ENCODE peak calls at places on chromosomes 3 and 15, in seven cellular contexts. One of them, this sample, is unnamed. For H3K4me1, the result is how much of the 10 kb centered on the place peaks cover.

GRCh38 chr15:33636234-33636633 is 325.5 kb downstream of the RYR3 start:
- DNase-seq in hepatocyte: no peak
- DNase-seq in mucosa of descending colon: no peak
- DNase-seq in A673: no peak
- DNase-seq in cardiac muscle cell: no peak
- DNase-seq in ascending aorta: no peak
- DNase-seq in heart right ventricle: no peak
- DNase-seq in this sample: no peak

GRCh38 chr3:5058463-5058862 is 63.6 kb upstream of the ARL8B start:
- DNase-seq in A673: peak
- DNase-seq in heart right ventricle: no peak
- DNase-seq in ascending aorta: no peak
- DNase-seq in cardiac muscle cell: no peak
- DNase-seq in mucosa of descending colon: no peak
- DNase-seq in hepatocyte: peak
- DNase-seq in this sample: no peak

GRCh38 chr15:26179906-26180305 is 316.8 kb upstream of the ATP10A start:
- DNase-seq in mucosa of descending colon: no peak
- DNase-seq in A673: no peak
- DNase-seq in ascending aorta: no peak
- DNase-seq in cardiac muscle cell: peak
- DNase-seq in heart right ventricle: no peak
- DNase-seq in hepatocyte: peak
- DNase-seq in this sample: no peak

GRCh38 chr15:75866916-75867315 is 23.7 kb downstream of the UBE2Q2 start:
- DNase-seq in hepatocyte: no peak
- DNase-seq in mucosa of descending colon: no peak
- DNase-seq in cardiac muscle cell: no peak
- DNase-seq in ascending aorta: no peak
- DNase-seq in A673: no peak
- DNase-seq in heart right ventricle: no peak
- DNase-seq in this sample: no peak

GRCh38 chr3:170751083-170751893 is 118.7 kb downstream of the RPL22L1 start:
- DNase-seq in A673: peak
- DNase-seq in hepatocyte: peak
- DNase-seq in ascending aorta: no peak
- DNase-seq in cardiac muscle cell: no peak
- DNase-seq in heart right ventricle: peak
- DNase-seq in mucosa of descending colon: no peak
- DNase-seq in this sample: peak

GRCh38 chr3:38521391-38521987 is 25.3 kb downstream of the EXOG start:
- DNase-seq in cardiac muscle cell: peak
- DNase-seq in heart right ventricle: no peak
- DNase-seq in hepatocyte: peak
- DNase-seq in mucosa of descending colon: no peak
- DNase-seq in ascending aorta: no peak
- DNase-seq in A673: peak
- DNase-seq in this sample: peak

GRCh38 chr3:52051444-52051843 is 4.9 kb downstream of the DUSP7 start:
- DNase-seq in heart right ventricle: no peak
- DNase-seq in ascending aorta: no peak
- DNase-seq in hepatocyte: no peak
- DNase-seq in mucosa of descending colon: no peak
- DNase-seq in cardiac muscle cell: no peak
- DNase-seq in A673: no peak
- DNase-seq in this sample: no peak

GRCh38 chr3:55294557-55294956 is 192.5 kb downstream of the WNT5A start:
- DNase-seq in hepatocyte: no peak
- DNase-seq in A673: no peak
- DNase-seq in heart right ventricle: no peak
- DNase-seq in mucosa of descending colon: no peak
- DNase-seq in cardiac muscle cell: no peak
- DNase-seq in ascending aorta: no peak
- DNase-seq in this sample: no peak

GRCh38 chr15:95895510-95895909 is 435.0 kb upstream of the NR2F2 start:
- DNase-seq in hepatocyte: no peak
- DNase-seq in ascending aorta: no peak
- DNase-seq in cardiac muscle cell: no peak
- DNase-seq in heart right ventricle: no peak
- DNase-seq in mucosa of descending colon: no peak
- DNase-seq in A673: no peak
- DNase-seq in this sample: no peak

GRCh38 chr15:67882487-67883227 is 42.8 kb upstream of the RNU6-1 start:
- DNase-seq in mucosa of descending colon: no peak
- DNase-seq in ascending aorta: no peak
- DNase-seq in hepatocyte: no peak
- DNase-seq in A673: peak
- DNase-seq in heart right ventricle: no peak
- DNase-seq in cardiac muscle cell: no peak
- DNase-seq in this sample: no peak

GRCh38 chr3:185586644-185586964 is 509 bp downstream of the SENP2 start:
- DNase-seq in A673: no peak
- DNase-seq in hepatocyte: no peak
- DNase-seq in heart right ventricle: no peak
- DNase-seq in mucosa of descending colon: no peak
- DNase-seq in ascending aorta: no peak
- DNase-seq in cardiac muscle cell: no peak
- DNase-seq in this sample: no peak

GRCh38 chr3:127632035-127632434 is 3.0 kb downstream of the PODXL2 start:
- DNase-seq in A673: no peak
- DNase-seq in ascending aorta: no peak
- DNase-seq in cardiac muscle cell: no peak
- DNase-seq in heart right ventricle: no peak
- DNase-seq in mucosa of descending colon: no peak
- DNase-seq in hepatocyte: no peak
- DNase-seq in this sample: no peak

GRCh38 chr3:13524979-13525669 is 23.8 kb upstream of the FBLN2 start:
- DNase-seq in heart right ventricle: no peak
- DNase-seq in hepatocyte: no peak
- DNase-seq in A673: peak
- DNase-seq in cardiac muscle cell: no peak
- DNase-seq in ascending aorta: no peak
- DNase-seq in mucosa of descending colon: no peak
- DNase-seq in this sample: no peak

GRCh38 chr3:13712682-13713180 is 163.8 kb downstream of the FBLN2 start:
- DNase-seq in heart right ventricle: no peak
- DNase-seq in cardiac muscle cell: no peak
- DNase-seq in A673: no peak
- DNase-seq in mucosa of descending colon: no peak
- DNase-seq in ascending aorta: no peak
- DNase-seq in hepatocyte: no peak
- DNase-seq in this sample: peak

GRCh38 chr3:83039422-83039821 is 1278.0 kb upstream of the GBE1 start:
- DNase-seq in hepatocyte: no peak
- DNase-seq in A673: no peak
- DNase-seq in ascending aorta: no peak
- DNase-seq in mucosa of descending colon: no peak
- DNase-seq in heart right ventricle: no peak
- DNase-seq in cardiac muscle cell: no peak
- DNase-seq in this sample: no peak

GRCh38 chr3:111072016-111072891 is 638 bp downstream of the NECTIN3 start:
- DNase-seq in mucosa of descending colon: peak
- DNase-seq in cardiac muscle cell: peak
- DNase-seq in hepatocyte: peak
- DNase-seq in heart right ventricle: peak
- DNase-seq in A673: peak
- DNase-seq in ascending aorta: no peak
- DNase-seq in this sample: no peak

GRCh38 chr3:133835961-133836360 is 30.3 kb downstream of the SRPRB start:
- DNase-seq in hepatocyte: no peak
- DNase-seq in ascending aorta: no peak
- DNase-seq in cardiac muscle cell: no peak
- DNase-seq in heart right ventricle: no peak
- DNase-seq in A673: no peak
- DNase-seq in mucosa of descending colon: no peak
- DNase-seq in this sample: no peak

GRCh38 chr3:188211476-188211875 is 57.5 kb downstream of the LPP start:
- DNase-seq in ascending aorta: no peak
- DNase-seq in hepatocyte: no peak
- DNase-seq in A673: no peak
- DNase-seq in mucosa of descending colon: no peak
- DNase-seq in cardiac muscle cell: no peak
- DNase-seq in heart right ventricle: no peak
- DNase-seq in this sample: no peak

GRCh38 chr15:60519218-60519617 is 40.3 kb upstream of the ICE2 start:
- DNase-seq in mucosa of descending colon: no peak
- DNase-seq in heart right ventricle: no peak
- DNase-seq in A673: no peak
- DNase-seq in hepatocyte: no peak
- DNase-seq in cardiac muscle cell: no peak
- DNase-seq in ascending aorta: no peak
- DNase-seq in this sample: no peak

GRCh38 chr15:32994810-32995424 is 199.6 kb downstream of the FMN1 start:
- DNase-seq in heart right ventricle: no peak
- DNase-seq in mucosa of descending colon: no peak
- DNase-seq in hepatocyte: peak
- DNase-seq in A673: peak
- DNase-seq in cardiac muscle cell: peak
- DNase-seq in ascending aorta: no peak
- DNase-seq in this sample: no peak

GRCh38 chr3:15753056-15753710 is 44.6 kb downstream of the ANKRD28 start:
- DNase-seq in A673: no peak
- DNase-seq in hepatocyte: no peak
- DNase-seq in cardiac muscle cell: no peak
- DNase-seq in heart right ventricle: no peak
- DNase-seq in ascending aorta: no peak
- DNase-seq in mucosa of descending colon: no peak
- DNase-seq in this sample: no peak

GRCh38 chr15:69074011-69074842 is 59.7 kb downstream of the NOX5 start:
- DNase-seq in A673: peak
- DNase-seq in cardiac muscle cell: peak
- DNase-seq in ascending aorta: no peak
- DNase-seq in hepatocyte: peak
- DNase-seq in mucosa of descending colon: peak
- DNase-seq in heart right ventricle: peak
- DNase-seq in this sample: peak

GRCh38 chr15:33226559-33227181 is 32.2 kb upstream of the FMN1 start:
- DNase-seq in ascending aorta: no peak
- DNase-seq in heart right ventricle: no peak
- DNase-seq in mucosa of descending colon: no peak
- DNase-seq in cardiac muscle cell: peak
- DNase-seq in hepatocyte: peak
- DNase-seq in A673: peak
- DNase-seq in this sample: no peak

GRCh38 chr3:54967586-54968244 is 39.9 kb upstream of the LRTM1 start:
- DNase-seq in A673: no peak
- DNase-seq in cardiac muscle cell: no peak
- DNase-seq in ascending aorta: no peak
- DNase-seq in hepatocyte: no peak
- DNase-seq in mucosa of descending colon: no peak
- DNase-seq in heart right ventricle: no peak
- DNase-seq in this sample: no peak

GRCh38 chr3:160758929-160759577 is 3.0 kb downstream of the PPM1L start:
- DNase-seq in cardiac muscle cell: no peak
- DNase-seq in ascending aorta: no peak
- DNase-seq in mucosa of descending colon: no peak
- DNase-seq in hepatocyte: no peak
- DNase-seq in A673: no peak
- DNase-seq in heart right ventricle: no peak
- DNase-seq in this sample: no peak

DNA sequence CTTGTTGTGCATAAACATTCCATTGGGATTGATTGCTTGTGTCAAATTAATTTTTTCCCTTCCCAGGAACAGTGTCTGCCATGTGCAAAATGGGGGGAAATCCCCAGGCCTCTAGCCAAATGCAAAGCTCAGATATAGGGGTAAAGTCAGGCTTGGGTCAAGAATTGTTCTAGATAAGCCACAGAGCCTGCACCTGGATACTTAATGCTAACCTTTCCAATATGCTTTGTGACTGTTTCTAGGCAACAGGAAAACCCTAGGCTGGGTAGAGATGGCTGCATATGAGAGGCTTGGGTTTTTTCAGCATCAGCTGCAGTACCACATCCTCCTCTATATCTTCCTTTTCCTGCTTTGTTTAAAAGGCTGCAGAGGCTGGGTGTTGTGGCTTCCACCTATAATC is 61.9 kb upstream of the ROPN1 start:
- DNase-seq in cardiac muscle cell: no peak
- DNase-seq in hepatocyte: no peak
- DNase-seq in heart right ventricle: no peak
- DNase-seq in mucosa of descending colon: no peak
- DNase-seq in A673: no peak
- DNase-seq in ascending aorta: no peak
- DNase-seq in this sample: no peak
- H3K4me1 ChIP-seq in cardiac muscle cell: under half
- H3K4me1 ChIP-seq in hepatocyte: under half
- H3K4me1 ChIP-seq in heart right ventricle: under half
- H3K4me1 ChIP-seq in mucosa of descending colon: under half
- H3K4me1 ChIP-seq in A673: under half
- H3K4me1 ChIP-seq in ascending aorta: under half
- H3K4me1 ChIP-seq in this sample: under half

DNA sequence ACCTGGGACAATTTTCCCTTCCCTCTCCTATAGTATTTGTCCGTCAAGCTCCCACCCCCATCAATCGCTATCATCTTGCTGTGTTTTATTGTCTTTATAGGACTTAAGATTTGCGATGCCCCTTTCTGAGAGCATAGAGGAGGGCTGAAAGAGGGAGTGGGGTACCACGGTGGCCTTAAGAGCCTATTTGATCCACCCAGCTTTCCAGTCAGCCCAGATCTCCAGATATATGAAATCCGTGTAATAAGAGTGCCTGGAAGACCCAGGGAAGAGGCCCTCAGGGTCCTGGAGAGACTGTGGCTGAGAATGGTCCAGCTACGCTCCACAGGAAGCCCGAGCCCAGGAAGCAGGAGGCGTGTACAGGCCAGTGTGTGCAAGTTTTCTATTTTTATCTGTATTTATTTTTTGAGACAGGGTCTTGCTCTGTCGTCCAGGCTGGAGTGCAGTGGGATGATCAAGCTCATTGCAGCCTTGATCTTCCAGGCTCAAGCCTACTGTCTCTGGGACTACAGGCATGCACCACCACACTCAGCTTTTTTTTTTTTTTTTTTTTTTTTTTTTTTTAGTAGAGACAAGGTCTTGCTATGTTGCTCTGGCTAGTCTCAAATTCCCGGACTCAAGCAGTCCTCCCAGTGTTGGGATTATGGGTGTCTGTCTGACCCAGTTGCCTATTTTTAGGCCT is 964 bp upstream of the NCKIPSD start:
- DNase-seq in ascending aorta: no peak
- DNase-seq in cardiac muscle cell: no peak
- DNase-seq in A673: no peak
- DNase-seq in heart right ventricle: no peak
- DNase-seq in mucosa of descending colon: no peak
- DNase-seq in hepatocyte: no peak
- DNase-seq in this sample: no peak
- H3K4me3 ChIP-seq in ascending aorta: peak
- H3K4me3 ChIP-seq in cardiac muscle cell: no peak
- H3K4me3 ChIP-seq in A673: peak
- H3K4me3 ChIP-seq in heart right ventricle: no peak
- H3K4me3 ChIP-seq in mucosa of descending colon: no peak
- H3K4me3 ChIP-seq in hepatocyte: no peak
- H3K4me3 ChIP-seq in this sample: no peak

GRCh38 chr3:103609472-103609871 is 1174.7 kb downstream of the ZPLD1 start:
- DNase-seq in cardiac muscle cell: no peak
- DNase-seq in mucosa of descending colon: no peak
- DNase-seq in hepatocyte: no peak
- DNase-seq in heart right ventricle: no peak
- DNase-seq in A673: peak
- DNase-seq in ascending aorta: no peak
- DNase-seq in this sample: no peak
- TF ChIP-seq CTCF in cardiac muscle cell: no peak
- TF ChIP-seq CTCF in mucosa of descending colon: no peak
- TF ChIP-seq CTCF in hepatocyte: peak
- TF ChIP-seq CTCF in heart right ventricle: no peak
- TF ChIP-seq CTCF in A673: no peak
- TF ChIP-seq CTCF in ascending aorta: no peak
- TF ChIP-seq CTCF in this sample: no peak

GRCh38 chr15:41502787-41503668 is 9.4 kb downstream of the ITPKA start:
- DNase-seq in heart right ventricle: no peak
- DNase-seq in hepatocyte: no peak
- DNase-seq in ascending aorta: no peak
- DNase-seq in cardiac muscle cell: no peak
- DNase-seq in mucosa of descending colon: peak
- DNase-seq in A673: no peak
- DNase-seq in this sample: no peak
- H3K4me1 ChIP-seq in heart right ventricle: under half
- H3K4me1 ChIP-seq in hepatocyte: under half
- H3K4me1 ChIP-seq in ascending aorta: under half
- H3K4me1 ChIP-seq in cardiac muscle cell: under half
- H3K4me1 ChIP-seq in mucosa of descending colon: under half
- H3K4me1 ChIP-seq in A673: under half
- H3K4me1 ChIP-seq in this sample: under half